ENCODE peak calls at places on chromosomes 7 and 10, in ten cellular contexts. U is occipital lobe; Q is Daoy; T is naive thymus-derived CD8-positive, alpha-beta T cell; S is NCI-H1105; V is adipocyte; D is suprapubic skin; H is cerebellar cortex; R is activated gamma-delta T cell treated with anti-CD3 and anti-CD28 coated beads, Interleukin-2, amount 50 U/mL, for 16 hours; F is stimulated activated CD4-positive, alpha-beta T cell treated with anti-CD3 and anti-CD28 coated beads, Interleukin-1b, Interleukin-23, amount 100 ng/mL, for 24 hours. W is an unnamed sample.

GRCh38 chr7:113392841-113393540 is 274.6 kb upstream of the SMIM30 start:
- DNase-seq in U (no peak), Q (no peak), T (no peak), S (no peak), V (no peak), D (no peak), H (no peak), R (no peak), F (no peak), W (no peak)

GRCh38 chr10:71889388-71889987 is 38.4 kb upstream of the PSAP start:
- DNase-seq in U (no peak), Q (no peak), T (no peak), S (no peak), V (no peak), D (no peak), H (peak; percentile 28), R (no peak), F (no peak), W (no peak)

GRCh38 chr10:70756710-70757360 is 28.3 kb downstream of the TBATA start:
- DNase-seq in U (no peak), Q (no peak), T (no peak), S (no peak), V (peak; percentile 17), D (no peak), H (no peak), R (no peak), F (no peak), W (no peak)

GRCh38 chr10:84447701-84448400 is 119.5 kb downstream of the CCSER2 start:
- DNase-seq in U (no peak), Q (no peak), T (no peak), S (no peak), V (no peak), D (no peak), H (peak; percentile 98), R (no peak), F (no peak), W (no peak)

GRCh38 chr10:90450797-90451196 is 407.0 kb downstream of the HTR7 start:
- DNase-seq in U (no peak), Q (no peak), T (no peak), S (no peak), V (no peak), D (no peak), H (no peak), R (no peak), F (no peak), W (no peak)

GRCh38 chr10:33143160-33143728 is 185.2 kb upstream of the ITGB1 start:
- DNase-seq in U (no peak), Q (peak; percentile 85), T (no peak), S (no peak), V (peak; percentile 74), D (no peak), H (no peak), R (peak; percentile 24), F (peak; percentile 45), W (peak; percentile 52)

GRCh38 chr10:43120948-43121290 is 17.3 kb upstream of the CSGALNACT2 start:
- DNase-seq in U (no peak), Q (peak; percentile 43), T (peak; percentile 19), S (no peak), V (no peak), D (peak; percentile 55), H (no peak), R (peak; percentile 51), F (peak; percentile 43), W (no peak)

GRCh38 chr7:4745971-4746919 is 29.2 kb upstream of the AP5Z1 start:
- DNase-seq in U (no peak), Q (peak; percentile 73), T (no peak), S (no peak), V (peak; percentile 84), D (no peak), H (no peak), R (no peak), F (no peak), W (peak; percentile 88)

GRCh38 chr10:10873915-10874314 is 143.8 kb upstream of the CELF2 start:
- DNase-seq in U (no peak), Q (no peak), T (no peak), S (no peak), V (no peak), D (no peak), H (no peak), R (no peak), F (no peak), W (no peak)

GRCh38 chr10:13788701-13789447 is 202.1 kb downstream of the PRPF18 start:
- DNase-seq in U (peak; percentile 16), Q (peak; percentile 53), T (no peak), S (no peak), V (peak; percentile 41), D (peak; percentile 78), H (peak; percentile 64), R (no peak), F (no peak), W (peak; percentile 17)

GRCh38 chr7:122984021-122984420 is 11.5 kb downstream of the TAS2R16 start:
- DNase-seq in U (no peak), Q (no peak), T (no peak), S (no peak), V (peak; percentile 29), D (no peak), H (no peak), R (no peak), F (no peak), W (no peak)

GRCh38 chr7:40057292-40057691 is 77.1 kb downstream of the MPLKIP start:
- DNase-seq in U (no peak), Q (peak; percentile 26), T (no peak), S (peak; percentile 44), V (peak; percentile 26), D (no peak), H (peak; percentile 38), R (no peak), F (no peak), W (peak; percentile 81)

W was measured in H4.